ENCODE peak calls at places on chromosomes 7 and 10, in six cellular contexts. H is mesenchymal stem cell, N is neuronal stem cell, O is IMR-90, W is mesendoderm, D is H9. A is an unnamed sample.
A peak's percentile ranks its signal among the peaks of the same experiment; 100 is the strongest.

GRCh38 chr7:16786257-16786656 is 18.5 kb downstream of the AGR2 start:
- DNase-seq in H (no peak), N (no peak), O (no peak), W (no peak), D (no peak), A (no peak)

GRCh38 chr7:101185258-101185839 is 5.3 kb upstream of the NAT16 start:
- DNase-seq in H (peak; percentile 48), N (no peak), O (peak; percentile 55), W (no peak), D (no peak), A (no peak)

GRCh38 chr10:62527019-62527827 is 153.1 kb downstream of the ZNF365 start:
- DNase-seq in H (no peak), N (no peak), O (no peak), W (no peak), D (no peak), A (no peak)

GRCh38 chr7:132776105-132776504 is 199.8 kb upstream of the PLXNA4 start:
- DNase-seq in H (no peak), N (no peak), O (no peak), W (no peak), D (no peak), A (no peak)

GRCh38 chr7:23012797-23013714 is 874 bp downstream of the HYCC1 start:
- DNase-seq in H (peak; percentile 43), N (peak; percentile 33), O (no peak), W (peak; percentile 66), D (peak; percentile 44), A (no peak)

GRCh38 chr10:44045020-44045419 is 339.9 kb downstream of the CXCL12 start:
- DNase-seq in H (peak; percentile 18), N (no peak), O (no peak), W (no peak), D (no peak), A (no peak)

GRCh38 chr7:131924857-131925256 is 368.4 kb upstream of the PODXL start:
- DNase-seq in H (no peak), N (no peak), O (no peak), W (no peak), D (no peak), A (no peak)

GRCh38 chr10:81013771-81014170 is 476.1 kb downstream of the SH2D4B start:
- DNase-seq in H (no peak), N (no peak), O (no peak), W (no peak), D (no peak), A (no peak)

GRCh38 chr7:55133630-55134392 is 115.0 kb downstream of the EGFR start:
- DNase-seq in H (peak; percentile 99), N (no peak), O (peak; percentile 99), W (no peak), D (no peak), A (no peak)

GRCh38 chr10:94133239-94133638 is 139.5 kb downstream of the PLCE1 start:
- DNase-seq in H (no peak), N (no peak), O (no peak), W (no peak), D (no peak), A (no peak)

GRCh38 chr7:77903597-77903996 is 105.0 kb downstream of the PHTF2 start:
- DNase-seq in H (no peak), N (no peak), O (peak; percentile 2), W (peak; percentile 58), D (peak; percentile 32), A (no peak)

GRCh38 chr7:80135306-80136104 is 874 bp downstream of the GNAI1 start:
- DNase-seq in H (no peak), N (peak; percentile 29), O (peak; percentile 32), W (peak; percentile 53), D (no peak), A (no peak)

GRCh38 chr10:59589721-59590120 is 119.9 kb downstream of the SLC16A9 start:
- DNase-seq in H (no peak), N (no peak), O (no peak), W (no peak), D (no peak), A (no peak)

GRCh38 chr10:30842185-30842584 is 189.5 kb downstream of the ZNF438 start:
- DNase-seq in H (no peak), N (no peak), O (no peak), W (no peak), D (no peak), A (no peak)

GRCh38 chr10:32328499-32328898 is 18.5 kb downstream of the EPC1 start:
- DNase-seq in H (no peak), N (no peak), O (no peak), W (peak; percentile 49), D (no peak), A (no peak)
- H3K4me1 ChIP-seq in H (peaks cover 6% of the 10 kb centered on the region), N (peaks cover 4% of the 10 kb centered on the region), O (peaks cover 7% of the 10 kb centered on the region), W (peaks cover 11% of the 10 kb centered on the region), D (peaks cover 9% of the 10 kb centered on the region), A (no peaks in the 10 kb centered on the region)

DNA sequence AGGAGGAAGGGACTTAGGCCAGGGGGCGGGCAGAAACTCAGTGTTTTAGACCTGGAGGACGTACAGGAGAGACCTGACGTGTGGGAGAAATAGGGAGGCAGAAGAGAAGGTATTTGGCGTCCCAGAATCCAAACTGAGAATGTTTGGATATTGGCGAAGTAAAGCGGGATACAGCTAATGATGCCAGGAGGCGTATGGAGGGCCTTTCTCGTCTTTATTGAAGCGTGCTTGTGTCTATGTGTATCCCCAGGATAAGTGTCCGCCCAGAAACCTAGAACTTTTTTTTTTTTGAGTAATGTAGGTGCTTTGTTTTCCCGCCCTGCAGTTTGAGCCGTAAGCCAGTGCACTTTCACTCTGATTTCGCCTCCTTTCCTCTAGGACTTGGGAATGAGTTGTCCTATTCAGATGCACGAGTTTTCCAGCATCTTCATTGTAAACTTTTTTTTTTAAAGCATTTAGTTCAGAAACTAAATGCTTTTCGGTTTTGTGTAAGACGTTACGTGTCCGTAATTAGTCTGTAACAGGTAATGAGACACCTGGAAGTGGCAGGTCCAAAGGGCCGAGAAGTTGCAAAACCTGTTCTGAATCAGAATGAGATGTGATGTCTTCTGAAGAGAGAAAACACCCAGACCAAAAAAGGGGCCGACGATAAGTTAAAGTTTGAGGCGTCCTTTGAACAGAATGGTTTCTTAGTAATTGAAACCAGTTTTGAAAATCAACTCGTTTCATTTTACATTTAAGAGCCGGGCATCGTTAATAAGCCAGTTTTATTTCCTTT is 742 bp downstream of the ARL5B start:
- DNase-seq in H (peak; percentile 57), N (no peak), O (peak; percentile 31), W (peak; percentile 68), D (peak; percentile 35), A (no peak)
- H4K8ac ChIP-seq in H (peak overlapping the region; percentile 69), N (no peak overlapping the region), O (peak overlapping the region; percentile 77), W (no peak overlapping the region), D (no peak overlapping the region), A (peak overlapping the region; percentile 93)

DNA sequence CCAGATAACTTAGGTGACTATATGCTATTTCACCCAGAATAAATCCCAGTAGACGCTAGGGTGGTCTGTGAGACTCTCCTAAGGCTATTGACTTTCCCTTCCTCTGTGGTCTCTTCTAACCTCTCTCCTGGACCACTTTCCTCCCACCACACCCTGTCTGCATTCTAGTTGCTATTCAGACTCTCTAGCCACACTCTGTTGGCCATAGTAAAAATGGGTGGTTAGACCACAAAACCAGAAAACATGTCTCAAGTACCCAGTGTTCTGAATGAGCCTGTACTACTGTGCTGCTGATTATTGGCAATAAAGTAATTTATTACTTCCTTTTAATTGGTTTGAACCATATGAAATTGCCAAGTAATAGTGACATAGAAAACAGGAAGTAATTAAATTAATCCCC is 240.8 kb downstream of the KIF20B start:
- DNase-seq in H (no peak), N (no peak), O (no peak), W (no peak), D (no peak), A (no peak)
- H2BK15ac ChIP-seq in H (no peak overlapping the region), N (no peak overlapping the region), O (no peak overlapping the region), W (no peak overlapping the region), D (no peak overlapping the region), A (no peak overlapping the region)

GRCh38 chr7:2633538-2634264 is 1.9 kb downstream of the TTYH3 start:
- DNase-seq in H (peak; percentile 96), N (no peak), O (peak; percentile 89), W (peak; percentile 75), D (no peak), A (no peak)

GRCh38 chr7:2634265-2635145 is 2.7 kb downstream of the TTYH3 start:
- DNase-seq in H (no peak), N (no peak), O (no peak), W (no peak), D (no peak), A (no peak)

GRCh38 chr7:2631924-2632716 is at the start of gene TTYH3:
- DNase-seq in H (no peak), N (no peak), O (no peak), W (peak; percentile 48), D (no peak), A (peak; percentile 62)

GRCh38 chr7:2635148-2635668 is 3.4 kb downstream of the TTYH3 start:
- DNase-seq in H (no peak), N (no peak), O (no peak), W (no peak), D (no peak), A (no peak)

DNA sequence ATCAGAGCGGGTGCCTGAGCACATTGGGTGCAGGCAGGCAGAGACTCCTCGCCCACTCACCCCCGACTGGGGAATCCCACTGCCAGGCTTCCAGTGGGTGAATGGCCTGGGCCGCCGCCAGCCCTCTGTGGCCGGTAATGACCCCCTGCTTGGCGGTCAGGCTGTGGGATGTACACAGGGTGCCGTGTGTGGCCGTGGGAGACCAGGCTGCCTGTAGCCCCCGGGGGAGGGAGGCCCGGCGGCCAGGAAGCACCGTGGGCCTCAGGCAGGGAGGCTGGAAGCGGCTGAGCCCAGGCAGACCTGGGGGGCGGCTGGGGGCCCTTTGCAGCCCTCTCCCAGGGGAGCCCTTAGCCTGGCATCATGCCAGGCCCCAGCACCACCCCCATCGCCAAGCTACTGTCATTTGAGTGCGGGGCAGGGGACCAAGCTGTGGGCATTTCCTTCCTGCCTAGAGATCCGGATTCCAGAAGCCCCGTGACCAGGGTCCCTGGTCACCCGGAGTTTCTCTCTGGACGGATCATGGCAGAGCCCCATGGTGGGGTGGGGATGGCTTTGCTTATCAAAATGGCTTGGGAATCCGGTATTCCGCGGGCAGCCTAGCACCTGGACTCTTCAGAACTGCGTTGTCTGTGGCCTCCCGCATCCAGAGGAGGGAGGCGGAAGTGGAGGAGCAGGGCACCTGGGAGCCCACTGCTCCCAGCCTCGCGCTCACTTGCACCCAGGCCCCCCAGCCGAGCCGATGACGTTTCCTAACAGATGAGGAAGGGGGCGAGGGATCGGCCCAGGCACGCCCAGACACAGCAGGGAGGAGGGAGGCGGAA is 1.1 kb downstream of the TTYH3 start:
- DNase-seq in H (peak; percentile 85), N (no peak), O (peak; percentile 69), W (peak; percentile 75), D (no peak), A (no peak)
- H3K4me1 ChIP-seq in H (peaks cover 56% of the 10 kb centered on the region), N (peaks cover 29% of the 10 kb centered on the region), O (peaks cover 31% of the 10 kb centered on the region), W (peaks cover 2% of the 10 kb centered on the region), D (no peaks in the 10 kb centered on the region), A (peaks cover 16% of the 10 kb centered on the region)

DNA sequence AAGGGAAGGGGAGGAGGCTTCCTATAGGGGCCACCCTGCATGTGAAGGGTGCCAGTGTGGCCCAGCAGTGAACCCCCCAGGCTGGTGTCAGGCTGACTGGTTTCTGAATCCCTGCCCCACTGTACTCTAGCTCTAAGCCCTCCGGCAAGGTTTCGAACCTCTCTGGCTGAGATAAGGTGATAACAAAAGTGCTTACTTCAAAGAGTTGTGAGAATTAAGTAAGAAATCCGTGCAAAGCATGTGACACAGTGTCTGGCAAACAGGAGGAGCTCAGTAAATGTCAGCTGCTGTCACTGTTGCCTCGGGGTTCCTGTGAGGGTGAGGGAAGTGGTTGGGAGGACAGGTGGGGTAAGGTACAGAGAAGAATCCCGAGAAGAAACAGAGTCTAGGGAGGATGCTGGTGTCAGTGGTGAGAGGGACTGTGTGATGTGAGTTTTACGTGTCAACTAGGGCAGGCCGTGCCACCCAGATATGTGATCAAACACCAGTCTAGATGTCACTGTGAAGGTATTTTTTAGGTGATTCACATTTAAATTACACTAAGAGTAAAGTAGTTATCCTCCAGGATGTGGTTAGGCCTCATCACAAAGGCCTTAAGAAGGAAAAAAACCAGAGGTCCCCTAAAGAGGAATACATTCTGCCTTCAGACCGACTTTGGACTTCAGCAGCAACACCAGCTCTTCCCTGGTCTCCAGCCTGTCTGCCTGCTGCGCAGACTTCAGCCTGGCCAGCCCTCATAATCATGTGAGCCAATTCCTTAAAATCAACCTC is 64.4 kb downstream of the BPGM start:
- DNase-seq in H (peak; percentile 49), N (no peak), O (peak; percentile 43), W (peak; percentile 72), D (no peak), A (no peak)
- H4K8ac ChIP-seq in H (peak overlapping the region; percentile 39), N (no peak overlapping the region), O (peak overlapping the region; percentile 86), W (no peak overlapping the region), D (no peak overlapping the region), A (no peak overlapping the region)